ENCODE peak calls at places on chromosome 7, in ten cellular contexts. O, U, Q, N, P, M, Z, H, D and F are unnamed samples.

GRCh38 chr7:156791241-156791640 is 101.7 kb downstream of the LMBR1 start:
- DNase-seq in O (no peak), U (no peak), Q (no peak), N (no peak), P (no peak), M (no peak), Z (no peak), H (no peak), D (no peak), F (no peak)

GRCh38 chr7:55970561-55970960 is 6.2 kb downstream of the NIPSNAP2 start:
- DNase-seq in O (no peak), U (no peak), Q (no peak), N (no peak), P (no peak), M (no peak), Z (no peak), H (no peak), D (no peak), F (no peak)

GRCh38 chr7:22672892-22673637 is 53.9 kb upstream of the IL6 start:
- DNase-seq in O (no peak), U (no peak), Q (no peak), N (no peak), P (no peak), M (peak; percentile 78), Z (no peak), H (no peak), D (peak; percentile 26), F (no peak)

GRCh38 chr7:89002942-89003618 is 207.5 kb upstream of the TEX47 start:
- DNase-seq in O (no peak), U (no peak), Q (no peak), N (no peak), P (no peak), M (no peak), Z (no peak), H (no peak), D (peak; percentile 24), F (no peak)

GRCh38 chr7:122588621-122589020 is 110.3 kb downstream of the RNF133 start:
- DNase-seq in O (no peak), U (no peak), Q (no peak), N (no peak), P (no peak), M (no peak), Z (no peak), H (no peak), D (no peak), F (no peak)

GRCh38 chr7:47764746-47765145 is 182.8 kb upstream of the TNS3 start:
- DNase-seq in O (no peak), U (no peak), Q (no peak), N (no peak), P (no peak), M (no peak), Z (no peak), H (no peak), D (no peak), F (no peak)

GRCh38 chr7:5677538-5678294 is 103.7 kb downstream of the RNF216 start:
- DNase-seq in O (peak; percentile 88), U (peak; percentile 56), Q (peak; percentile 44), N (peak; percentile 86), P (peak; percentile 43), M (no peak), Z (peak; percentile 34), H (peak; percentile 67), D (no peak), F (peak; percentile 84)

GRCh38 chr7:94423865-94424264 is 29.2 kb downstream of the COL1A2 start:
- DNase-seq in O (no peak), U (no peak), Q (no peak), N (no peak), P (no peak), M (no peak), Z (no peak), H (no peak), D (no peak), F (no peak)

GRCh38 chr7:75966209-75966961 is 28.0 kb downstream of the TMEM120A start:
- DNase-seq in O (no peak), U (no peak), Q (no peak), N (peak; percentile 80), P (no peak), M (no peak), Z (no peak), H (no peak), D (no peak), F (peak; percentile 59)

GRCh38 chr7:75967573-75967997 is 26.8 kb downstream of the TMEM120A start:
- DNase-seq in O (no peak), U (no peak), Q (no peak), N (no peak), P (no peak), M (no peak), Z (no peak), H (no peak), D (no peak), F (peak; percentile 70)

GRCh38 chr7:75965617-75966016 is 28.8 kb downstream of the TMEM120A start:
- DNase-seq in O (no peak), U (no peak), Q (no peak), N (peak; percentile 68), P (no peak), M (no peak), Z (no peak), H (no peak), D (no peak), F (peak; percentile 54)

GRCh38 chr7:75968012-75968411 is 26.4 kb downstream of the TMEM120A start:
- DNase-seq in O (no peak), U (no peak), Q (no peak), N (peak; percentile 65), P (no peak), M (no peak), Z (no peak), H (no peak), D (no peak), F (peak; percentile 75)

DNA sequence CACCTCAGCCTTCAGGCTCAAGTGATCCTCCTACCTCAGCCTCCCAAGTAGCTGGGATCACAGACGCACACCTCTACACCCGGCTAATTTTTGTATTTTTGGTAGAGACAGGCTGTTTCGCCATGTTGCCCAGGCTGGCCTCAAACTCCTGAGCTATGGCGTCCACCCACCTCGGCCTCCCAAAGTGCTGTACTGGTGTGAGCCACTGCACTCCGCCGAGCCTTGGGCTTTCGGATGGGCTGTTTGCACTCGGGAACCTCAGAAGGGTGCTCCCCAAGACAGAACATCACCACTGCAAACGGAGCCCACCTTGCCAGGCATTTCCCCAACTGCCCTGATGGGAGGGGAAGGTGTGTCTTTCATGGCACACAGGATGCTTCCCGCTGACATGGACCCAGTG is 27.3 kb downstream of the TMEM120A start:
- DNase-seq in O (no peak), U (no peak), Q (no peak), N (no peak), P (no peak), M (no peak), Z (no peak), H (no peak), D (no peak), F (peak; percentile 44)
- H3K4me3 ChIP-seq in O (no peak overlapping the region), U (no peak overlapping the region), Q (no peak overlapping the region), N (no peak overlapping the region), P (peak overlapping the region; percentile 6), M (no peak overlapping the region), Z (no peak overlapping the region), H (no peak overlapping the region), D (no peak overlapping the region), F (no peak overlapping the region)

GRCh38 chr7:31981874-31982390 is 88.3 kb downstream of the PDE1C start:
- DNase-seq in O (no peak), U (no peak), Q (no peak), N (no peak), P (no peak), M (no peak), Z (no peak), H (no peak), D (no peak), F (no peak)
- TF ChIP-seq POLR2AphosphoS5 in O (no peak), U (no peak), Q (no peak), N (no peak), P (no peak), M (no peak), Z (no peak), H (no peak), D (no peak), F (no peak)

GRCh38 chr7:151083071-151083823 is at the start of gene TMUB1:
- DNase-seq in O (peak; percentile 83), U (peak; percentile 85), Q (peak; percentile 69), N (peak; percentile 90), P (peak; percentile 84), M (no peak), Z (no peak), H (peak; percentile 80), D (no peak), F (peak; percentile 97)

GRCh38 chr7:151083824-151084160 is 499 bp upstream of the TMUB1 start:
- DNase-seq in O (no peak), U (no peak), Q (no peak), N (no peak), P (no peak), M (no peak), Z (no peak), H (no peak), D (no peak), F (no peak)

GRCh38 chr7:151080522-151081169 is at the start of gene FASTK:
- DNase-seq in O (peak; percentile 94), U (peak; percentile 95), Q (peak; percentile 91), N (peak; percentile 93), P (peak; percentile 92), M (no peak), Z (peak; percentile 65), H (peak; percentile 88), D (no peak), F (peak; percentile 99)

GRCh38 chr7:151081170-151082101 is 827 bp upstream of the FASTK start:
- DNase-seq in O (no peak), U (no peak), Q (no peak), N (peak; percentile 74), P (peak; percentile 48), M (no peak), Z (no peak), H (peak; percentile 54), D (no peak), F (peak; percentile 89)

DNA sequence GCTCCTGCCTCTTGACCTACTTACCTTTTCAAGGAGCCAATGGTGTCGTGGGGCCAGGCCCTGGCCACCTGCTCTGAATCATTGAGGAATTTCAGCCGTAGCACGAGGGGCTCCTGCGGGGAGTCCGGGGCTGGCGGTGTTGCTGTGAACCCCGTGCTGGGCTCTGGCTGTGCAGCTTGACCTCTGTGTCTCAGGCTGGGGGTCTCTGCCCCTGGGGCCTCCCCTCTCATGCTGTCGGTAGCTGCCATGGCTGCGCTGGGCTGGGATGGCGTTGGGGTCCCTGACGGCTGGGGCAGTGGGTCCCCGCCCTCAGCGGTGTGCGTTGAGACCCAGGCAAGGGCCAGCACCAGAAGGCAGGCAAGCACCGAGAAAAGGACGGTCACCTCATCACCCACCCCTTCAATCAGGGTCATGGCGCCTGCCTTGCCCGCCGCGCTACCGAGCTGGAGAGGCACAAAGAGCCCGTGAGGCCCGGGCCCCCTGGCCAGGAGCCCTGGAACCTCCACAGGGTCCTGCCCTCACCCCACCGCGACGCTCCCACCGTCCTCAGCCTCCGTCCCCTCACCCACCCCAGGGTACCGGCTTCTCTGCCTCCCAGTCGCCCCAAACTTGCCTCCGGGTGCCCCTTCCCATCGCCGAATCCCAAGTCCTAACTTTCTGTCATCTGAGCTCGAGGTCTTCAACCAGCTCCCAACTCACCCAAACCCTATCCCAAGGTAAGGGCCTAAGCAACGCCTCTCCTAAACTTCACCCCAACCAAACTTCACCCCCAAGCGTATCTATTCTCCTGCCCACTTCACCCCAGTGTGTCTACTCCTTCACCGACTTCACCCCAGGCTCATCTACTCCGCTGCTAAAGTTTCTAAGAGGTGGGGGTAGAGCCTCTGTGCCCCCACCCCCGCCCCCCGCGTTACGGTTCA is 882 bp downstream of the TMUB1 start:
- DNase-seq in O (no peak), U (no peak), Q (no peak), N (peak; percentile 74), P (no peak), M (no peak), Z (no peak), H (no peak), D (no peak), F (peak; percentile 83)
- H3K4me1 ChIP-seq in O (peaks cover 31% of the 10 kb centered on the region), U (peaks cover 45% of the 10 kb centered on the region), Q (peaks cover 27% of the 10 kb centered on the region), N (peaks cover 73% of the 10 kb centered on the region), P (peaks cover 75% of the 10 kb centered on the region), M (peaks cover 41% of the 10 kb centered on the region), Z (peaks cover 33% of the 10 kb centered on the region), H (peaks cover 83% of the 10 kb centered on the region), D (peaks cover 31% of the 10 kb centered on the region), F (peaks cover 74% of the 10 kb centered on the region)

DNA sequence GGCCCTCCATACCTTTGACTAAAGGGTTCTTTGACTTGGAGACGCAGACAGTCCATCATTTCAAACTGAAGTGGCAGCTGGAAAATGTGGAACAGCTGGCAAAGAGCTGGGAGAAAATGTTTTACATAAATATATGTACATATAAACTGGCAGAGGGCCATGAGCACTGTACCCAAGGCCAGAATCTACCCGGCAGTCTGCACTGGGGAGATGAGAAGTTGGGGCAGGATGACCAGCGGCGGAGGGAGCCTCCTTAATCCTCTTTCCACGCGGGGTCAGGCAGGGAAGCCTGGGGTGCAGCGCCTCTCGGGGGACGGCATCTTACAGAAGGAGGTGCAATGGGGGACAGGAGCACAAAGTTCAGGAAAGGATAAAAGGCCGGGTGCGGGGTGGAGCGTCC is 1.3 kb downstream of the GLI3 start:
- DNase-seq in O (no peak), U (no peak), Q (no peak), N (no peak), P (no peak), M (no peak), Z (no peak), H (no peak), D (no peak), F (no peak)
- H3K4me3 ChIP-seq in O (peak overlapping the region; percentile 83), U (peak overlapping the region; percentile 73), Q (peak overlapping the region; percentile 70), N (peak overlapping the region; percentile 79), P (peak overlapping the region; percentile 76), M (peak overlapping the region; percentile 50), Z (no peak overlapping the region), H (no peak overlapping the region), D (no peak overlapping the region), F (peak overlapping the region; percentile 64)